ENCODE peak calls at places on chromosomes 6 and 20, in five cellular contexts. O, L, W, N and R are unnamed samples.

GRCh38 chr6:21587182-21587924 is 6.2 kb upstream of the SOX4 start:
- DNase-seq in O (peak), L (peak), W (peak), N (peak), R (peak)

GRCh38 chr20:48153523-48153922 is 368.2 kb upstream of the SULF2 start:
- DNase-seq in O (no peak), L (no peak), W (no peak), N (no peak), R (no peak)

GRCh38 chr6:132252113-132252512 is 149.2 kb downstream of the MOXD1 start:
- DNase-seq in O (no peak), L (no peak), W (no peak), N (no peak), R (no peak)

GRCh38 chr6:148221580-148221979 is 121.1 kb upstream of the SASH1 start:
- DNase-seq in O (no peak), L (no peak), W (no peak), N (no peak), R (no peak)

GRCh38 chr20:3250091-3250504 is 11.1 kb upstream of the SLC4A11 start:
- DNase-seq in O (no peak), L (no peak), W (no peak), N (peak), R (peak)

GRCh38 chr6:140193269-140193668 is 818.8 kb upstream of the CITED2 start:
- DNase-seq in O (no peak), L (no peak), W (no peak), N (no peak), R (no peak)

GRCh38 chr6:135941275-135941674 is 89.8 kb downstream of the PDE7B start:
- DNase-seq in O (no peak), L (no peak), W (no peak), N (no peak), R (no peak)

GRCh38 chr20:38187512-38187911 is 22.4 kb upstream of the TGM2 start:
- DNase-seq in O (no peak), L (no peak), W (peak), N (peak), R (no peak)

GRCh38 chr6:42405025-42405424 is 46.7 kb downstream of the TRERF1 start:
- DNase-seq in O (no peak), L (no peak), W (no peak), N (no peak), R (no peak)

GRCh38 chr6:138493413-138493812 is 5.9 kb downstream of the NHSL1 start:
- DNase-seq in O (no peak), L (no peak), W (no peak), N (peak), R (no peak)

GRCh38 chr6:165877773-165878172 is 214.7 kb upstream of the PDE10A start:
- DNase-seq in O (no peak), L (no peak), W (no peak), N (no peak), R (no peak)

GRCh38 chr20:46230811-46231282 is 77.5 kb downstream of the CDH22 start:
- DNase-seq in O (no peak), L (peak), W (no peak), N (peak), R (peak)

GRCh38 chr20:19001177-19001576 is 187.6 kb downstream of the SCP2D1 start:
- DNase-seq in O (no peak), L (no peak), W (no peak), N (no peak), R (no peak)
- TF ChIP-seq CTCF in O (no peak), L (no peak), W (no peak), N (no peak), R (no peak)

GRCh38 chr6:95280690-95281273 is 296.6 kb upstream of the MANEA start:
- DNase-seq in O (peak), L (no peak), W (no peak), N (no peak), R (peak)
- TF ChIP-seq CTCF in O (peak), L (no peak), W (peak), N (no peak), R (peak)

DNA sequence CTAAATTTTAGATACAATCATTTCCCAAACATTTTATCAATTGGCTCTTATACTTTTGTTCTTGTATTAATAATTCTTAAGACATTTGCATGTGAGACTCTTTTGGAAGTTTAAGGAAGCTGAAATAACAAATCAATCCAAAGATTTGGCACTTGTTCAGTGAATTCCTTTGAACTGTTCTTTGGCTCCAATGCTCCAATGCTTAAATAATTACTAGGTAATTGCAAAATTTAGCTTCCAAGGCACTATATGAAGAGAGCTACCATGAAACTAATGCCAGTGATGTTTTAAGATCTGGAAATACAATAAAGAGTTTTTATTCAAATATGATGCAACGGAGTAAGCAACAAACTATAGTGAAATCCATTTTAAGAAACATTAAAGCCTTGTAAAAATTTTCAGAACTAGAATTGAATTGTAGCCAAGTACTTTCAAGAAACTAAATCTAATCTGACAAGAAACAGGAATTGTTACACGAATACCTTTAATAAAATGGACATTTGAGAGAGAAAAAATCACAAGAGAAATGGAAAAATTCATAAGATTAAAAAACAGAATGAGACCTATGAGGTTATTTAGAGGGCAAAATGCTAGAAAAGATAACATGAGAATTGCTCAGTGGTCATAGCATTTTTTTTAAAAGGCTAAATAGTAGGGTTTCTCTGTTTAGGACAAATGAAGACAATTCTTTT is 43.6 kb upstream of the SMLR1 start:
- DNase-seq in O (no peak), L (no peak), W (no peak), N (no peak), R (no peak)
- TF ChIP-seq CTCF in O (no peak), L (no peak), W (no peak), N (no peak), R (no peak)

DNA sequence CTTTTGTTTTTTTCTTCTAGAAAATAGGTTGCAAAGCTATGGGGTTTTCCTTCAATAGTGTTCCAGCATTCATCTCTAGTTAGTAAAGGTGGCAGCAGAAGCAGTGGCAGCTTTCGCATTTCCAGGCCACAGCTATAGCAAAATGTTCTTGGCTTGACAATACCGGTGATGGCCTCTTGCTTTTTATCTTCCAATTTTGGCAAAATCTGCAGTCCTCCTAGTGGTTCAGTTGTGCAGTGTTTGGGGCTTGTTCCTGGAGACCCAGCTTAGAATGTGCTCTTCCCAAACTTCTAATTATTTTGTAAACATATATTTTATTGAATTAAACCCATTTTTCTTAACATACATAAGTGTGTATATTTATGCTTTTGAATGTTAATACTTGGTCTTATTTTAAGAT is 370.6 kb upstream of the MAN1A1 start:
- DNase-seq in O (no peak), L (no peak), W (no peak), N (no peak), R (no peak)
- TF ChIP-seq CTCF in O (peak), L (peak), W (no peak), N (no peak), R (peak)

GRCh38 chr6:168713839-168714238 is 272.9 kb downstream of the SMOC2 start:
- DNase-seq in O (peak), L (no peak), W (no peak), N (no peak), R (peak)
- TF ChIP-seq CTCF in O (no peak), L (no peak), W (no peak), N (peak), R (no peak)

DNA sequence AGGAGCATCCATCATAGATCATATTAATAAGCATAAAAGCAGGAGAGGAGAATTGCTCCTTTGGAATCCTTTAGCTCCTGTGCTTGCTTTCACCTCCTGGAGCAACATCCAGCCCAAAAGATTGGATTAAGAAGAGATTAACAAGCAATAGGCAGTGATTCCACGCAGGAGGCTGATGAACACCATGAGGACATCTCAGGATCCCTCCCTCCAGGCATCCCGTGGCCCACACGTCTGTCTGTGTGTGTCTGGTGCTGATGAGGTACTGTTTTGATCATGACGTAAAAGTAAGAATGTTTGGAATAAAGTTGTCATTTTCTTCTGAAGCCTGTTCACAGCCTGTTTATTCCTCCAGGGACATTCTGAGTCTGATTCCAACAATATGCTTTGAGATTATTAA is 185.5 kb upstream of the MYLIP start:
- DNase-seq in O (no peak), L (no peak), W (no peak), N (no peak), R (no peak)
- TF ChIP-seq CTCF in O (no peak), L (no peak), W (no peak), N (no peak), R (no peak)

GRCh38 chr20:4563031-4563430 is 158.7 kb upstream of the PRND start:
- DNase-seq in O (no peak), L (no peak), W (no peak), N (no peak), R (no peak)

GRCh38 chr20:4560667-4561066 is 161.0 kb upstream of the PRND start:
- DNase-seq in O (no peak), L (no peak), W (no peak), N (no peak), R (no peak)

GRCh38 chr20:4567172-4567571 is 154.5 kb upstream of the PRND start:
- DNase-seq in O (no peak), L (no peak), W (no peak), N (no peak), R (no peak)

GRCh38 chr20:4559906-4560305 is 161.8 kb upstream of the PRND start:
- DNase-seq in O (no peak), L (no peak), W (no peak), N (no peak), R (no peak)

DNA sequence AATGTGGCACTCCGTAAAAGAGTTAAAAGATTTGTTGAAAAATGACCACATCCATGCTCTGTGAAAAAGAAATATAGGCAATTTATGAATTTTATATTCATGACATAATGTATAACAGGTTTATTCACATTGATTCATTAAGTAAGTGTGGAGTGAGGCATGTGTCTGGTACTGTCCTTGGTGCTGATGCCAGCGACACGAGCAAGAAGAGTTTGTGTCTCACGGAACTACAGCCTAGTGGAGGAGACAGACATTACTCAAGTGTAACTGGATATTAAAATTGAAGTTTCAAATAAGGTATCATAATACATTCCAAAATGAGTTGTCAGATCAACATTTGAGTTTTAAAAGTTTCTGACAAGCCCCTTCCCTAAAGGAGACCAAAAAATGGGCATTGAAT is 158.2 kb upstream of the PRND start:
- DNase-seq in O (no peak), L (peak), W (no peak), N (peak), R (peak)
- TF ChIP-seq CTCF in O (peak), L (no peak), W (no peak), N (no peak), R (no peak)